ENCODE peak calls at places on chromosomes 7 and 10, in nine cellular contexts. O is heart left ventricle; B is cardiac muscle cell; W is heart right ventricle; L is fibroblast of lung; P is GM06990; K is CD4-positive, alpha-beta memory T cell; F is OCI-LY7; M is Panc1. N is an unnamed sample.

GRCh38 chr7:155796381-155797261 is 15.6 kb downstream of the SHH start:
- DNase-seq in P (peak; percentile 58), O (peak; percentile 61), K (peak; percentile 54), L (no peak), B (peak; percentile 57), W (peak; percentile 29), F (peak; percentile 44), M (no peak), N (peak; percentile 46)

GRCh38 chr10:102473445-102474331 is 22.3 kb upstream of the C10orf95 start:
- DNase-seq in W (no peak), F (no peak), P (no peak), B (no peak), O (no peak), M (no peak), K (peak; percentile 6), L (no peak), N (no peak)

GRCh38 chr10:74752371-74752990 is 73.9 kb upstream of the KAT6B start:
- DNase-seq in O (no peak), P (no peak), W (no peak), L (no peak), M (no peak), F (no peak), B (no peak), K (no peak), N (no peak)

GRCh38 chr7:117116221-117116620 is 162.9 kb downstream of the ST7 start:
- DNase-seq in W (no peak), B (no peak), M (no peak), L (no peak), P (no peak), K (no peak), F (no peak), O (no peak), N (no peak)

GRCh38 chr7:92634125-92634710 is 44.0 kb upstream of the FAM133B start:
- DNase-seq in F (no peak), L (peak; percentile 26), O (no peak), W (no peak), M (no peak), K (no peak), B (no peak), P (peak; percentile 40), N (peak; percentile 93)

GRCh38 chr7:130493275-130493868 is 1.5 kb downstream of the MEST start:
- DNase-seq in P (no peak), B (peak; percentile 37), W (no peak), M (no peak), L (peak; percentile 40), F (no peak), K (no peak), O (no peak), N (peak; percentile 38)

GRCh38 chr10:129393812-129394211 is 73.2 kb upstream of the MGMT start:
- DNase-seq in B (no peak), K (no peak), L (no peak), M (no peak), P (no peak), W (no peak), O (no peak), F (no peak), N (no peak)

GRCh38 chr10:28859791-28860190 is 182.5 kb downstream of the BAMBI start:
- DNase-seq in K (no peak), O (no peak), B (no peak), M (no peak), W (no peak), L (no peak), P (no peak), F (no peak), N (no peak)

GRCh38 chr10:119640875-119641526 is 10.2 kb upstream of the BAG3 start:
- DNase-seq in W (no peak), B (no peak), P (no peak), O (no peak), L (no peak), F (no peak), M (no peak), K (no peak), N (no peak)

GRCh38 chr7:82417898-82418297 is 25.7 kb downstream of the CACNA2D1 start:
- DNase-seq in K (no peak), F (no peak), O (no peak), W (no peak), B (no peak), P (no peak), L (no peak), M (no peak), N (no peak)

GRCh38 chr10:36671607-36672006 is 453.8 kb upstream of the ANKRD30A start:
- DNase-seq in L (peak; percentile 80), M (no peak), O (no peak), P (no peak), W (no peak), K (no peak), F (no peak), B (no peak), N (no peak)

GRCh38 chr7:130483036-130483435 is 8.8 kb upstream of the MEST start:
- DNase-seq in L (no peak), M (no peak), O (no peak), W (no peak), B (no peak), K (no peak), P (no peak), F (no peak), N (no peak)

GRCh38 chr10:13700461-13701144 is 113.8 kb downstream of the PRPF18 start:
- DNase-seq in L (no peak), K (no peak), M (no peak), B (no peak), O (no peak), W (no peak), F (no peak), P (no peak), N (no peak)
- H3K36me3 ChIP-seq in L (peaks cover 40% of the 10 kb centered on the region), K (no peaks in the 10 kb centered on the region), M (no peaks in the 10 kb centered on the region), B (no peaks in the 10 kb centered on the region), O (peaks cover 59% of the 10 kb centered on the region), W (peaks cover 31% of the 10 kb centered on the region), F (no peaks in the 10 kb centered on the region), P (peaks cover 32% of the 10 kb centered on the region), N (peaks cover 7% of the 10 kb centered on the region)

DNA sequence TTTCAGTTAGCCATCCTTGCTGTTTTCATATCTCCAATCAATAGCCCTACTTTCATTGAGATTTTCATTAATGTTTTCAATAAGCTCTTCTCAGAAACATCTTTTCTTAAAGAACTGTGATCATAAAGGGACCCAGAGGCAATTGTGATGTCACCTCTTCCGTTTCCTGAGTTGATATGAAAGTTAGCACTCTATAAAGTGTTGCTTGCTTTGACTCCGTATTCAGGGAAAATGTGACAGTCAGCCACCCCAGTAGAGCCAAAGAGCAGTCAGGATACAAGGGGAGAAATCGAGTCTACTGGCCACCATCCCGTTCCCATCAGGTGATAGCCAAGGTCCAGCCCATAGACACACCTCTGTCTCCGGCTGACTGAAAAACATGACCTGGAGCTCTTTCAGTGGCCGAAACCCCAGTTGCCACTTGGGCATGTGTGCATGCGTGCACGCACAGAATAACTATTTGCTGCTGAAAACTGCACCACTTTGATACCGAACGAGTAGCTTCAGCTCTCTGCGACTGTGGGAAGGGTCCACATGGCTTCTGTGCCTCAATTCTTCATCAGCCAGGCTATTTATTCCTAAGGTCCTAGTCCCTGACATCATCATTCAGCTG is 291.4 kb downstream of the USP6NL start:
- DNase-seq in K (no peak), P (no peak), M (no peak), B (no peak), F (no peak), W (no peak), O (no peak), L (no peak), N (no peak)
- H3K36me3 ChIP-seq in K (peaks cover 81% of the 10 kb centered on the region), P (peaks cover 45% of the 10 kb centered on the region), M (no peaks in the 10 kb centered on the region), B (peaks cover 31% of the 10 kb centered on the region), F (no peaks in the 10 kb centered on the region), W (peaks cover 29% of the 10 kb centered on the region), O (peaks cover 95% of the 10 kb centered on the region), L (no peaks in the 10 kb centered on the region), N (no peaks in the 10 kb centered on the region)

DNA sequence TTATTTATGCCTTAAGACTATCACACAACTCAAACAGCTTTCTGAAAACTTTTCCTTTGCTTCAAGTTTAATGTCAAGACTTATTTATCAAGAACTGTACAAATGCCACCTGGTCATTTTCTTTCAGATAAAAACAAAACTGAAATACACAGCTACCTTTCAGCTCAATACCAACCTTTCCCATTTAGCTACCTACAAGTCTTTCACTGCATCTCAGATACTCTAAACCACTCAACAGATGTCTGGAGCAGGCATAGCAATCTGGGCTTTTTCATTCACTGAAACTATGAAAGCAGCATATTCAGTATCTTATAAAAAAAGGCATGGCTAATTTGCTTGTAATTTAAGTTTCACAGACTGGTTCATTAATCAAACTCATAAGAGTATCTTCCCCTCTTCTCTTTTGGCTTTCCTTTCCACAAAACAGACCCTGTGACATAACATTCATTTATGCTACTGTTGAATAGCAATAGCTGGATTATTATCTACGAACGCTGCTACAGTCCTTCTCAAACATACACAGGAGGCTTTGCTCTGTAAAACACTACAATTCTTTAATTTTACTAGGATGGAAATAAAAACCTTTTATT is 8.2 kb downstream of the TRA2A start:
- DNase-seq in B (no peak), W (no peak), F (no peak), K (no peak), O (no peak), L (no peak), P (no peak), M (no peak), N (no peak)
- H3K36me3 ChIP-seq in B (peaks cover 33% of the 10 kb centered on the region), W (peaks cover 11% of the 10 kb centered on the region), F (peaks cover 96% of the 10 kb centered on the region), K (peaks cover 29% of the 10 kb centered on the region), O (peaks cover 36% of the 10 kb centered on the region), L (no peaks in the 10 kb centered on the region), P (peaks cover 13% of the 10 kb centered on the region), M (peaks cover 18% of the 10 kb centered on the region), N (peaks cover 32% of the 10 kb centered on the region)

DNA sequence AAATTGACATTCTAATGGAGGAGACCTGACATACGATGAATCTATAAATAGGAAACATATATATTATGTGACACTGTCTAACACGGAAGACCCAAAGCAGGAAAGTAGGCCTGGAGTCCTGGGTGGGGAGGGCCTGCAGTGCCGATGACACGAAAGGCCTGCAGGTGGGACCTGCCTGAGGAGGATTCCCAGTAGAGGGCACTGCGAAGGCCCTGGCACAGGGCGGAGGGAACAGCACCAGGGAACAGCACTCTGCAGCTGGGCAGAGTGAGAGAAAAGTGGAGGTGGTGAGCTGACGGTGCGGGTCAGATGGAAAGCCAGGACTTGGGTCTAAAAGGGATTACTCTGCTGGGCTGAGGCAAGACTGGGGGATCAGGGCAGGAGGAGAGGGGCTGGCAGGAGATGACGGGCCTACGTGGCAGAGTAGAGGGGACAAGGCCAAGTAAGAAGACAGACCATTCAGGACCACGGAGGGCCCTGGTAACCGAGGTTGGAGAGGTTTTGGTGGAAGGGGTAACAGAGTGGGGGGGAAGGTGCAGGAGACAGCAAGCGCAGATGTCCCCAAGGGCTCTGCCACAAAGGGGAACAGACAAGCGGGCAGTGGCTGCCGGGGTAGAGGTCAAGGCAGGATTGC is 8.1 kb downstream of the ZNF746 start:
- DNase-seq in W (no peak), F (no peak), L (no peak), K (no peak), P (no peak), M (no peak), O (no peak), B (no peak), N (no peak)
- H3K36me3 ChIP-seq in W (peaks cover 54% of the 10 kb centered on the region), F (peaks cover 91% of the 10 kb centered on the region), L (peaks cover 30% of the 10 kb centered on the region), K (peaks cover 45% of the 10 kb centered on the region), P (peaks cover 28% of the 10 kb centered on the region), M (peaks cover 13% of the 10 kb centered on the region), O (peaks cover 95% of the 10 kb centered on the region), B (peaks cover 62% of the 10 kb centered on the region), N (peaks cover 63% of the 10 kb centered on the region)

GRCh38 chr10:132294561-132295320 is 13.0 kb downstream of the STK32C start:
- DNase-seq in B (no peak), L (no peak), W (no peak), F (no peak), O (no peak), P (no peak), M (no peak), K (no peak), N (no peak)
- H3K36me3 ChIP-seq in B (no peaks in the 10 kb centered on the region), L (no peaks in the 10 kb centered on the region), W (no peaks in the 10 kb centered on the region), F (no peaks in the 10 kb centered on the region), O (no peaks in the 10 kb centered on the region), P (no peaks in the 10 kb centered on the region), M (no peaks in the 10 kb centered on the region), K (no peaks in the 10 kb centered on the region), N (no peaks in the 10 kb centered on the region)